ENCODE peak calls at places on chromosome 12, in nine cellular contexts. Y, N, X, L, G, P, B, E and H are unnamed samples.

GRCh38 chr12:132046561-132046960 is 96.8 kb downstream of the EP400 start:
- DNase-seq in Y (no peak), N (no peak), X (no peak), L (no peak), G (peak), P (peak), B (no peak), E (no peak), H (peak)

GRCh38 chr12:50242751-50243191 is 40.5 kb downstream of the LIMA1 start:
- DNase-seq in Y (no peak), N (no peak), X (no peak), L (no peak), G (peak), P (no peak), B (no peak), E (no peak), H (peak)

GRCh38 chr12:13373803-13374202 is 177.3 kb downstream of the EMP1 start:
- DNase-seq in Y (no peak), N (no peak), X (no peak), L (no peak), G (no peak), P (no peak), B (no peak), E (no peak), H (no peak)

GRCh38 chr12:75665216-75665615 is 153.8 kb upstream of the KRR1 start:
- DNase-seq in Y (no peak), N (no peak), X (no peak), L (no peak), G (no peak), P (peak), B (no peak), E (no peak), H (no peak)

GRCh38 chr12:5000204-5000603 is 43.5 kb upstream of the KCNA5 start:
- DNase-seq in Y (no peak), N (no peak), X (no peak), L (no peak), G (no peak), P (peak), B (no peak), E (no peak), H (no peak)

GRCh38 chr12:109277899-109278762 is 31.0 kb downstream of the FOXN4 start:
- DNase-seq in Y (no peak), N (no peak), X (no peak), L (no peak), G (peak), P (no peak), B (no peak), E (no peak), H (no peak)

GRCh38 chr12:12349711-12350665 is at the start of gene MANSC1:
- DNase-seq in Y (no peak), N (peak), X (peak), L (peak), G (peak), P (peak), B (peak), E (peak), H (peak)

GRCh38 chr12:117587646-117588287 is 226.3 kb upstream of the NOS1 start:
- DNase-seq in Y (no peak), N (no peak), X (peak), L (peak), G (peak), P (peak), B (peak), E (peak), H (peak)

GRCh38 chr12:45290218-45290609 is 74.3 kb downstream of the ANO6 start:
- DNase-seq in Y (no peak), N (no peak), X (no peak), L (no peak), G (peak), P (no peak), B (no peak), E (no peak), H (no peak)

GRCh38 chr12:103205906-103206305 is 248.4 kb downstream of the ASCL1 start:
- DNase-seq in Y (no peak), N (no peak), X (no peak), L (no peak), G (no peak), P (no peak), B (no peak), E (no peak), H (no peak)

GRCh38 chr12:6452245-6452731 is 446 bp downstream of the TAPBPL start:
- DNase-seq in Y (no peak), N (no peak), X (peak), L (no peak), G (no peak), P (no peak), B (no peak), E (no peak), H (no peak)

GRCh38 chr12:3557136-3557697 is 66.2 kb downstream of the PRMT8 start:
- DNase-seq in Y (no peak), N (no peak), X (no peak), L (no peak), G (no peak), P (no peak), B (no peak), E (no peak), H (no peak)

GRCh38 chr12:105083041-105083440 is 1.2 kb downstream of the ALDH1L2 start:
- DNase-seq in Y (no peak), N (no peak), X (no peak), L (no peak), G (no peak), P (no peak), B (no peak), E (no peak), H (no peak)

GRCh38 chr12:4107436-4107878 is 166.1 kb upstream of the CCND2 start:
- DNase-seq in Y (no peak), N (no peak), X (peak), L (no peak), G (peak), P (peak), B (peak), E (peak), H (peak)

GRCh38 chr12:12503384-12504078 is 59.1 kb downstream of the DUSP16 start:
- DNase-seq in Y (no peak), N (no peak), X (peak), L (no peak), G (no peak), P (peak), B (no peak), E (peak), H (peak)